ENCODE peak calls at places on chromosome 20, in eight cellular contexts. S is progenitor cell of endocrine pancreas, H is HCT116, L is T-cell, O is EL, D is endothelial cell, C is NCI-H774, A is DMS 273 treated with DMSO at 0.1 percent for 48 hours. I is an unnamed sample.

GRCh38 chr20:4951299-4951698 is 50.0 kb downstream of the SLC23A2 start:
- DNase-seq in S (no peak), H (peak; percentile 3), L (no peak), O (peak; percentile 71), D (no peak), C (no peak), A (no peak), I (peak; percentile 93)

GRCh38 chr20:37526238-37526838 is 1.3 kb downstream of the BLCAP start:
- DNase-seq in S (no peak), H (no peak), L (no peak), O (peak; percentile 72), D (peak; percentile 75), C (no peak), A (no peak), I (peak; percentile 69)

GRCh38 chr20:57381596-57382503 is 9.3 kb upstream of the RBM38 start:
- DNase-seq in S (peak; percentile 73), H (peak; percentile 39), L (peak; percentile 77), O (peak; percentile 72), D (peak; percentile 87), C (peak; percentile 54), A (peak; percentile 26), I (peak; percentile 72)

GRCh38 chr20:21395666-21396044 is 1.7 kb downstream of the NKX2-4 start:
- DNase-seq in S (no peak), H (no peak), L (peak; percentile 51), O (no peak), D (no peak), C (no peak), A (no peak), I (no peak)

GRCh38 chr20:9353916-9354276 is 160.5 kb upstream of the LAMP5 start:
- DNase-seq in S (no peak), H (no peak), L (no peak), O (no peak), D (no peak), C (no peak), A (no peak), I (peak; percentile 29)

GRCh38 chr20:17562804-17563305 is 7.0 kb upstream of the DSTN start:
- DNase-seq in S (no peak), H (no peak), L (no peak), O (peak; percentile 79), D (no peak), C (no peak), A (no peak), I (peak; percentile 85)

GRCh38 chr20:21106171-21106694 is at the start of gene LINC00237:
- DNase-seq in S (no peak), H (no peak), L (no peak), O (no peak), D (no peak), C (no peak), A (no peak), I (no peak)

GRCh38 chr20:771741-772464 is 3.6 kb upstream of the SLC52A3 start:
- DNase-seq in S (no peak), H (no peak), L (no peak), O (no peak), D (no peak), C (no peak), A (no peak), I (no peak)

GRCh38 chr20:53001502-53002301 is 29.5 kb downstream of the TSHZ2 start:
- DNase-seq in S (no peak), H (no peak), L (peak; percentile 17), O (no peak), D (no peak), C (no peak), A (no peak), I (no peak)

GRCh38 chr20:9515211-9515580 is 806 bp downstream of the LAMP5 start:
- DNase-seq in S (no peak), H (no peak), L (no peak), O (no peak), D (no peak), C (no peak), A (no peak), I (no peak)

GRCh38 chr20:6213311-6213710 is 90.5 kb upstream of the FERMT1 start:
- DNase-seq in S (no peak), H (no peak), L (no peak), O (no peak), D (no peak), C (no peak), A (no peak), I (no peak)

GRCh38 chr20:38770970-38771369 is 22.7 kb downstream of the ACTR5 start:
- DNase-seq in S (no peak), H (no peak), L (no peak), O (no peak), D (no peak), C (no peak), A (no peak), I (no peak)

GRCh38 chr20:14922503-14923267 is 585.3 kb upstream of the FLRT3 start:
- DNase-seq in S (no peak), H (no peak), L (no peak), O (no peak), D (no peak), C (no peak), A (no peak), I (no peak)

GRCh38 chr20:58500256-58500655 is 14.9 kb downstream of the APCDD1L start:
- DNase-seq in S (no peak), H (no peak), L (no peak), O (no peak), D (no peak), C (no peak), A (no peak), I (no peak)

I was measured in RPMI7951.